ENCODE peak calls at places on chromosome 16, in seven cellular contexts. M, L, P, F, W, S and N are unnamed samples.

GRCh38 chr16:77582956-77583355 is 139.4 kb upstream of the NUDT7 start:
- DNase-seq in S (no peak), W (no peak), F (no peak), L (no peak), P (no peak), M (no peak), N (no peak)

GRCh38 chr16:79752421-79752820 is 151.9 kb upstream of the MAF start:
- DNase-seq in S (no peak), W (no peak), M (no peak), P (peak; percentile 80), L (no peak), F (no peak), N (no peak)

GRCh38 chr16:11319529-11320146 is 25.6 kb upstream of the RMI2 start:
- DNase-seq in F (no peak), S (no peak), M (peak; percentile 56), L (no peak), P (no peak), W (no peak), N (no peak)

GRCh38 chr16:66070140-66070887 is 296.2 kb upstream of the CDH5 start:
- DNase-seq in L (no peak), F (peak; percentile 48), M (no peak), S (no peak), W (no peak), P (no peak), N (no peak)

GRCh38 chr16:85464342-85465305 is 148.5 kb upstream of the GSE1 start:
- DNase-seq in S (no peak), P (no peak), F (no peak), M (no peak), L (no peak), W (no peak), N (no peak)

GRCh38 chr16:2027024-2028010 is 615 bp downstream of the NHERF2 start:
- DNase-seq in W (no peak), L (peak; percentile 20), S (peak; percentile 48), P (no peak), M (peak; percentile 57), F (no peak), N (no peak)

GRCh38 chr16:57514891-57515600 is 21.3 kb downstream of the CCDC102A start:
- DNase-seq in F (no peak), S (no peak), L (no peak), W (no peak), M (no peak), P (no peak), N (no peak)

GRCh38 chr16:23629516-23629915 is 11.6 kb downstream of the PALB2 start:
- DNase-seq in F (no peak), P (peak; percentile 76), W (no peak), M (no peak), L (no peak), S (no peak), N (no peak)

GRCh38 chr16:30054959-30055553 is 10.5 kb upstream of the ALDOA start:
- DNase-seq in M (peak; percentile 78), L (no peak), F (no peak), P (peak; percentile 75), S (no peak), W (no peak), N (no peak)

GRCh38 chr16:71230122-71230845 is at the start of gene HYDIN:
- DNase-seq in F (peak; percentile 10), S (peak; percentile 76), P (peak; percentile 71), L (no peak), M (peak; percentile 87), W (no peak), N (peak; percentile 20)

GRCh38 chr16:30173054-30173453 is 10.3 kb upstream of the CORO1A start:
- DNase-seq in F (no peak), P (no peak), M (no peak), S (no peak), L (no peak), W (no peak), N (no peak)

GRCh38 chr16:53152321-53152720 is 97.5 kb downstream of the CHD9 start:
- DNase-seq in F (no peak), P (no peak), M (no peak), S (no peak), W (no peak), L (no peak), N (no peak)

GRCh38 chr16:48311242-48311641 is 63.9 kb upstream of the ABCC11 start:
- DNase-seq in M (no peak), F (no peak), W (no peak), P (no peak), S (no peak), L (no peak), N (no peak)

GRCh38 chr16:54929090-54930033 is 1.3 kb upstream of the IRX5 start:
- DNase-seq in F (peak; percentile 97), M (peak; percentile 100), W (peak; percentile 82), L (peak; percentile 100), P (peak; percentile 99), S (peak; percentile 99), N (peak; percentile 73)

GRCh38 chr16:54931757-54932660 is 1.3 kb downstream of the IRX5 start:
- DNase-seq in W (no peak), L (peak; percentile 7), M (peak; percentile 47), S (no peak), P (peak; percentile 49), F (no peak), N (no peak)

GRCh38 chr16:54930034-54930938 is at the start of gene IRX5:
- DNase-seq in L (peak; percentile 91), F (peak; percentile 95), W (no peak), M (peak; percentile 96), P (peak; percentile 97), S (peak; percentile 89), N (peak; percentile 52)

GRCh38 chr16:54932737-54933254 is 2.1 kb downstream of the IRX5 start:
- DNase-seq in S (no peak), F (no peak), M (no peak), P (peak; percentile 35), L (no peak), W (no peak), N (no peak)

DNA sequence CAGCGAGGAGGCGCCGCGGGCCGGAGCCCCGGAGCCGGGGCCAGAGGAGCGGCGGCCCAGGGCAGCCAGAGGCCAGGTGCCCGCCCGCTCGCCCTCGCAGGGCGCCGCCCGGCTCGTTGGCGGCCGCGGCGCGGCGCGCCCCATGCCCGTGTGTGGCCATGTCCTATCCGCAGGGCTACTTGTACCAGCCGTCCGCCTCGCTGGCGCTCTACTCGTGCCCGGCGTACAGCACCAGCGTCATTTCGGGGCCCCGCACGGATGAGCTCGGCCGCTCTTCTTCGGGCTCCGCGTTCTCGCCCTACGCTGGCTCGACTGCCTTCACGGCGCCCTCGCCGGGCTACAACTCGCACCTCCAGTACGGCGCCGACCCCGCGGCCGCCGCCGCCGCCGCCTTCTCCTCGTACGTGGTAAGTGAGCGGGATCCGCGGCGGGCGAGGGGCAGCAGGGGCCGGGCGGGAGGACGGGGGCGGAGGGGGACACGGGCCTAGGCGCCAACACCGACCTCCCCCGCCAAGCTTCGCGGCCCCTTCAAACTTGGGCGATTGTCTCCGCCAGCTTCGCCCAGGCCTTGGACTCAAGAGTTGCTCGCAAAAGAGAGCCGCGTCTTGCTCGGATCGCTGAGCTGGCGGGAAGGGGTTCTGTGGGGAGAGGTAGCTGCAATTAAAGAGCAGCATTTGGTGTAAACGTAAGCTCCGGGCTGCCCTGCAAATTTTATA is 534 bp downstream of the IRX5 start:
- DNase-seq in W (no peak), S (no peak), L (no peak), M (peak; percentile 49), F (no peak), P (peak; percentile 44), N (no peak)
- H3K4me3 ChIP-seq in W (peak overlapping the region; percentile 79), S (peak overlapping the region; percentile 68), L (peak overlapping the region; percentile 98), M (peak overlapping the region; percentile 66), F (peak overlapping the region; percentile 73), P (peak overlapping the region; percentile 72), N (peak overlapping the region; percentile 78)

GRCh38 chr16:56422896-56423441 is 2.4 kb downstream of the AMFR start:
- DNase-seq in P (no peak), S (no peak), L (no peak), F (no peak), M (peak; percentile 58), W (no peak), N (no peak)
- H3K4me3 ChIP-seq in P (no peak overlapping the region), S (no peak overlapping the region), L (no peak overlapping the region), F (no peak overlapping the region), M (peak overlapping the region; percentile 49), W (no peak overlapping the region), N (no peak overlapping the region)

GRCh38 chr16:8674413-8675022 is at the start of gene ABAT:
- DNase-seq in P (peak; percentile 86), L (peak; percentile 74), W (peak; percentile 45), M (peak; percentile 92), F (peak; percentile 36), S (peak; percentile 65), N (no peak)

GRCh38 chr16:8673611-8674412 is 605 bp upstream of the ABAT start:
- DNase-seq in W (no peak), S (no peak), F (no peak), L (peak; percentile 19), M (no peak), P (no peak), N (no peak)

GRCh38 chr16:8676737-8677375 is 2.4 kb downstream of the ABAT start:
- DNase-seq in W (no peak), L (no peak), M (no peak), S (no peak), F (no peak), P (no peak), N (no peak)

GRCh38 chr16:8676160-8676547 is 1.7 kb downstream of the ABAT start:
- DNase-seq in W (no peak), F (no peak), L (no peak), P (no peak), S (no peak), M (no peak), N (no peak)

GRCh38 chr16:8675183-8676159 is 1.1 kb downstream of the ABAT start:
- DNase-seq in S (no peak), L (peak; percentile 22), P (no peak), W (no peak), M (no peak), F (no peak), N (no peak)
- H3K4me3 ChIP-seq in S (no peak overlapping the region), L (no peak overlapping the region), P (peak overlapping the region; percentile 81), W (peak overlapping the region; percentile 69), M (peak overlapping the region; percentile 62), F (peak overlapping the region; percentile 68), N (peak overlapping the region; percentile 7)

DNA sequence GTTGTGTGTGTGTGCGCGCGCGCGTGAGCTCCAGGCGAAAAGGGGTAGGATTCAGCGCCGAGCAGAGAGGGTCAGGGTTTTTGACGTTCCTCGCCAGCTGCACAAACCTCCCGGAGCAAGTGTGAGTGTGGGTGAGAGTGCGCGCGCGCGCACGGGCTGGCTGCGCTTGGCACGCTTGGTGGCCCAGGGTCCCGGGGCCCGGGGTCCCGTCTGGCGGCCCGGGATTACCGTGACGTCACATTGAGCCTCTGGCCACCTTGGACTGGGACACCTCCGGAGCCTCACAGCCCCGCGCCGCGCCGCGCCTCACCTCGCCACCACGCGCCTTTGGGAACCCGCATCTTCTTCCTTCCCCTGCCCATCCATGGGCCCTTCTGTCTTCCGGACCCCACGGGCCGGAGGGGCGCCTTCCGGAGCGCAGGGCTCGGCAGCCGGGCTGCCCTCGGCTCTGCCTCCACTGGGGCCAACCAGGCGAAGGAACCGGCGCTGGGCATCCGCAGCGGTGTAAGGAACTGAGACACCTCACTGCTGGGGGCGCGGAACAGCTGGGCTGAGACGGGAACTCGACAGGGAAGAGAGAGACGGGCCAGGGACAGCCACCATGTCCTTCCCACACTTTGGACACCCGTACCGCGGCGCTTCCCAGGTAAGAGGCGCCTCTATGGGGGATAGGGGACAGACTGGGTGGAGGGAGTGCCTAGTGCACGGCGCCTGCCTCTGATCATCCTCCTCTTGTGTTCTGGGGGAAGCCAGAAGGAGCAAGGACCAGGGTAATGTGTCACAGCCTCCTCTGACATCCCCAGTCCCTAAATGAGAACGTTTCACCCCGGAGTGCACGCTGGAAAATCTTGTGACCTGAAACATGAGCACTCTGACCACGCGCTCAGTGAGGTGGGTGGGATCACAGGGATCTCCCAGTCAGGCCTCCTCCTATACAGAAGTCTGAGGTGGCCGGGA is 766 bp downstream of the IRX6 start:
- DNase-seq in P (peak; percentile 22), F (no peak), S (no peak), L (no peak), M (peak; percentile 26), W (no peak), N (no peak)
- H3K4me3 ChIP-seq in P (peak overlapping the region; percentile 35), F (no peak overlapping the region), S (no peak overlapping the region), L (no peak overlapping the region), M (peak overlapping the region; percentile 18), W (peak overlapping the region; percentile 56), N (peak overlapping the region; percentile 38)